ENCODE peak calls at places on chromosomes 4 and X, in four cellular contexts. E is activated CD8-positive, alpha-beta memory T cell treated with anti-CD3 and anti-CD28 coated beads for 48 hours; P is NCI-H2081; N is hepatocyte. G is an unnamed sample.

GRCh38 chr4:174260099-174260498 is 23.4 kb downstream of the FBXO8 start:
- DNase-seq in E (no peak), P (no peak), N (peak), G (no peak)

GRCh38 chr4:24010573-24010972 is 120.7 kb upstream of the PPARGC1A start:
- DNase-seq in E (no peak), P (no peak), N (no peak), G (no peak)

GRCh38 chr4:7739077-7739917 is 200.4 kb downstream of the AFAP1 start:
- DNase-seq in E (no peak), P (no peak), N (no peak), G (no peak)

GRCh38 chr4:13584481-13584880 is 40.2 kb upstream of the NKX3-2 start:
- DNase-seq in E (no peak), P (no peak), N (no peak), G (no peak)

GRCh38 chrX:123860983-123861382 is 1.1 kb downstream of the XIAP start:
- DNase-seq in E (no peak), P (no peak), N (peak), G (no peak)

GRCh38 chr4:47342796-47343195 is 120.7 kb downstream of the COMMD8 start:
- DNase-seq in E (no peak), P (no peak), N (no peak), G (no peak)

GRCh38 chr4:33975996-33976395 is 2268.3 kb downstream of the ARAP2 start:
- DNase-seq in E (no peak), P (no peak), N (no peak), G (no peak)

GRCh38 chr4:93791570-93792195 is 36.9 kb upstream of the ATOH1 start:
- DNase-seq in E (no peak), P (peak), N (peak), G (peak)

GRCh38 chrX:107574054-107574683 is 54.1 kb upstream of the PRPS1 start:
- DNase-seq in E (no peak), P (no peak), N (no peak), G (no peak)

GRCh38 chr4:6446538-6447451 is 25.6 kb downstream of the PPP2R2C start:
- DNase-seq in E (no peak), P (no peak), N (no peak), G (peak)

GRCh38 chrX:50799531-50799961 is 14.4 kb downstream of the SHROOM4 start:
- DNase-seq in E (no peak), P (no peak), N (peak), G (no peak)

GRCh38 chr4:165540206-165540865 is 161.5 kb downstream of the CPE start:
- DNase-seq in E (no peak), P (no peak), N (no peak), G (no peak)

GRCh38 chr4:96092151-96092705 is 252.3 kb downstream of the PDHA2 start:
- DNase-seq in E (no peak), P (no peak), N (no peak), G (no peak)

GRCh38 chr4:25051534-25051933 is 20.8 kb upstream of the LGI2 start:
- DNase-seq in E (no peak), P (no peak), N (no peak), G (no peak)